ENCODE peak calls at places on chromosomes 4 and X, in four cellular contexts. V is mesothelial cell of epicardium, Q is nephron progenitor cell, Z is NCI-H1105 treated with DMSO at 0.1 percent for 48 hours. H is an unnamed sample.

GRCh38 chr4:142336251-142336934 is 509.7 kb downstream of the INPP4B start:
- DNase-seq in Z (no peak), V (no peak), Q (no peak), H (no peak)

GRCh38 chr4:66331761-66332160 is 661.5 kb upstream of the EPHA5 start:
- DNase-seq in Q (no peak), Z (no peak), V (no peak), H (no peak)

GRCh38 chrX:74248889-74249288 is 55.1 kb upstream of the ZCCHC13 start:
- DNase-seq in V (no peak), Z (no peak), Q (no peak), H (no peak)

GRCh38 chr4:162706051-162706450 is 460.6 kb downstream of the NAF1 start:
- DNase-seq in Q (no peak), V (no peak), Z (no peak), H (no peak)

GRCh38 chr4:68011684-68012083 is 48.4 kb upstream of the TMPRSS11A start:
- DNase-seq in Z (no peak), V (no peak), Q (no peak), H (no peak)

GRCh38 chr4:83109480-83110221 is 4.9 kb downstream of the PLAC8 start:
- DNase-seq in Z (peak; percentile 47), Q (peak; percentile 74), V (peak; percentile 46), H (peak; percentile 68)

GRCh38 chrX:71298119-71298518 is 3.4 kb upstream of the ITGB1BP2 start:
- DNase-seq in Z (no peak), V (no peak), Q (no peak), H (no peak)

GRCh38 chrX:149611619-149612018 is 16.5 kb upstream of the HSFX2 start:
- DNase-seq in Z (no peak), Q (no peak), V (no peak), H (no peak)

GRCh38 chrX:112642349-112642748 is 37.4 kb downstream of the LHFPL1 start:
- DNase-seq in Z (peak; percentile 46), V (no peak), Q (peak; percentile 45), H (peak; percentile 59)

GRCh38 chr4:86831262-86832090 is 17.7 kb downstream of the SLC10A6 start:
- DNase-seq in V (no peak), Z (no peak), Q (no peak), H (no peak)

GRCh38 chr4:185039508-185040273 is 21.4 kb downstream of the HELT start:
- DNase-seq in Z (peak; percentile 31), Q (peak; percentile 51), V (no peak), H (peak; percentile 23)

GRCh38 chr4:86596802-86597201 is 2.7 kb downstream of the PTPN13 start:
- DNase-seq in Q (no peak), V (no peak), Z (no peak), H (no peak)

GRCh38 chrX:149720021-149720689 is 8.3 kb downstream of the MAGEA11 start:
- DNase-seq in Z (no peak), Q (no peak), V (no peak), H (no peak)

GRCh38 chrX:115650916-115651315 is 89.9 kb downstream of the PLS3 start:
- DNase-seq in V (no peak), Z (peak; percentile 61), Q (peak; percentile 60), H (peak; percentile 25)

GRCh38 chr4:184983660-184984356 is 34.5 kb upstream of the HELT start:
- DNase-seq in Z (peak; percentile 26), Q (peak; percentile 82), V (peak; percentile 36), H (peak; percentile 58)

GRCh38 chr4:73944061-73944875 is 37.6 kb downstream of the PF4 start:
- DNase-seq in V (no peak), Z (no peak), Q (peak; percentile 62), H (no peak)

GRCh38 chr4:76801621-76802545 is 96.1 kb downstream of the SOWAHB start:
- DNase-seq in V (no peak), Q (peak; percentile 62), Z (no peak), H (no peak)

GRCh38 chrX:71606536-71607216 is 11.6 kb downstream of the CXCR3 start:
- DNase-seq in V (no peak), Z (no peak), Q (no peak), H (no peak)

H was measured in NCI-H2171 treated with DMSO at 0.1 percent for 48 hours.